ENCODE peak calls at places on chromosomes 3 and 15, in ten cellular contexts. R is Caco-2, S is ovary, W is right atrium auricular region, Q is fibroblast of lung, L is colonic mucosa, H is mammary epithelial cell, X is cardiac muscle cell, G is psoas muscle, C is NT2/D1. Y is an unnamed sample.

GRCh38 chr3:88231207-88231606 is 81.4 kb downstream of the C3orf38 start:
- DNase-seq in C (peak; percentile 23), L (no peak), H (peak; percentile 71), S (no peak), R (no peak), X (no peak), G (no peak), Q (no peak), W (no peak), Y (no peak)

GRCh38 chr3:161284989-161285388 is 63.9 kb downstream of the NMD3 start:
- DNase-seq in Q (peak; percentile 9), C (no peak), S (no peak), L (no peak), G (no peak), R (no peak), X (no peak), W (no peak), H (peak; percentile 94), Y (no peak)

GRCh38 chr3:170321326-170322034 is 36.0 kb upstream of the SKIL start:
- DNase-seq in L (no peak), X (no peak), Q (no peak), W (no peak), C (no peak), G (no peak), R (no peak), H (peak; percentile 18), S (no peak), Y (no peak)

GRCh38 chr3:13275376-13276005 is 144.6 kb downstream of the NUP210 start:
- DNase-seq in H (no peak), S (no peak), W (no peak), X (no peak), G (peak; percentile 28), C (no peak), Q (no peak), R (no peak), L (no peak), Y (no peak)

GRCh38 chr3:153038367-153038766 is 123.7 kb upstream of the RAP2B start:
- DNase-seq in R (no peak), W (no peak), C (no peak), X (no peak), H (no peak), S (no peak), L (no peak), G (no peak), Q (no peak), Y (no peak)

GRCh38 chr15:58063612-58064011 is 1.9 kb downstream of the ALDH1A2 start:
- DNase-seq in Q (no peak), G (no peak), C (no peak), S (no peak), H (no peak), W (no peak), L (no peak), X (no peak), R (no peak), Y (no peak)

GRCh38 chr3:161913786-161914389 is 417.3 kb downstream of the OTOL1 start:
- DNase-seq in L (no peak), H (peak; percentile 3), R (no peak), X (no peak), S (no peak), W (no peak), C (no peak), G (no peak), Q (peak; percentile 59), Y (no peak)

GRCh38 chr3:156323466-156323865 is 203.1 kb downstream of the KCNAB1 start:
- DNase-seq in G (no peak), W (no peak), R (no peak), H (peak; percentile 60), X (no peak), S (no peak), Q (no peak), C (no peak), L (no peak), Y (no peak)

GRCh38 chr3:142574665-142575064 is 3.9 kb downstream of the ATR start:
- DNase-seq in G (no peak), L (no peak), W (no peak), Q (no peak), C (no peak), S (no peak), X (no peak), R (no peak), H (no peak), Y (no peak)

GRCh38 chr3:192850501-192850981 is 67.1 kb downstream of the MB21D2 start:
- DNase-seq in R (peak; percentile 85), C (no peak), Q (no peak), H (peak; percentile 93), X (no peak), S (no peak), W (no peak), G (no peak), L (peak; percentile 76), Y (peak; percentile 20)

GRCh38 chr3:159788987-159789386 is 199.6 kb upstream of the IL12A start:
- DNase-seq in C (no peak), H (peak; percentile 79), R (peak; percentile 64), S (no peak), L (no peak), Q (no peak), G (no peak), W (no peak), X (no peak), Y (no peak)

GRCh38 chr3:159792070-159792469 is 196.6 kb upstream of the IL12A start:
- DNase-seq in Q (no peak), X (no peak), L (no peak), S (no peak), R (no peak), W (no peak), H (no peak), C (no peak), G (no peak), Y (no peak)

GRCh38 chr3:159788291-159788690 is 200.3 kb upstream of the IL12A start:
- DNase-seq in Q (no peak), G (no peak), L (no peak), H (no peak), X (no peak), R (no peak), C (no peak), W (no peak), S (no peak), Y (no peak)

GRCh38 chr3:159789742-159790635 is 198.6 kb upstream of the IL12A start:
- DNase-seq in W (no peak), G (no peak), R (no peak), H (no peak), C (no peak), Q (no peak), S (no peak), L (peak; percentile 52), X (no peak), Y (no peak)

DNA sequence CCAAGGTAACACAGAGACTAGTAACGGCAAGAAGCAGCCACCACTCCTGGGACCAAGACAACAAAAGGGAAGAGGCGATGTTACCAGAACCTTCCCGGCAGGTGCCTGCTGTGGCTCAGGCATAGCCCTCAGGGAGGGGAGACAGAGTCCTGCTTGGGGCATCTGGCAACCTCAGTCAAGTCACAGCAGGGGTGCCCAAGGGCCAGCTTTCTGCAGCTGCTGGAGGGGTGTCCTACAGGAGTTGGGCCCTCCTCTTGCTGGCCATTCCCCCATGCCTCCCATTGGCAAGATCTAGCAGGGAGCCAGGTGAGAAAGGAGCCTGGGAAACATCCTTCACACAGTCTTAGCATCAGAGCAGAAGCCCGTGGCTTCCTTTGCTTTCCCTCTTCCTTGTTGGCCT is 197.3 kb upstream of the IL12A start:
- DNase-seq in X (no peak), H (no peak), G (no peak), C (no peak), R (no peak), S (no peak), W (no peak), L (no peak), Q (no peak), Y (no peak)
- H3K4me1 ChIP-seq in X (peaks cover 8% of the 10 kb centered on the region), H (peaks cover 43% of the 10 kb centered on the region), G (no peaks in the 10 kb centered on the region), C (peaks cover 4% of the 10 kb centered on the region), R (peaks cover 70% of the 10 kb centered on the region), S (no peaks in the 10 kb centered on the region), W (no peaks in the 10 kb centered on the region), L (peaks cover 17% of the 10 kb centered on the region), Q (peaks cover 19% of the 10 kb centered on the region), Y (peaks cover 2% of the 10 kb centered on the region)

GRCh38 chr3:134368751-134369105 is 5.5 kb downstream of the AMOTL2 start:
- DNase-seq in G (peak; percentile 31), L (no peak), R (no peak), W (no peak), C (no peak), X (no peak), H (no peak), Q (no peak), S (no peak), Y (no peak)

GRCh38 chr3:134370611-134371451 is 3.4 kb downstream of the AMOTL2 start:
- DNase-seq in H (no peak), C (no peak), G (peak; percentile 63), X (no peak), W (no peak), Q (no peak), R (no peak), L (no peak), S (no peak), Y (no peak)

GRCh38 chr3:134369861-134370596 is 4.2 kb downstream of the AMOTL2 start:
- DNase-seq in H (no peak), X (no peak), S (no peak), C (no peak), Q (no peak), W (no peak), L (no peak), R (no peak), G (peak; percentile 34), Y (no peak)

GRCh38 chr3:134367869-134368750 is 6.1 kb downstream of the AMOTL2 start:
- DNase-seq in Q (no peak), G (peak; percentile 54), W (no peak), H (no peak), L (peak; percentile 14), S (no peak), R (no peak), X (no peak), C (no peak), Y (no peak)

GRCh38 chr3:134369231-134369741 is 5.0 kb downstream of the AMOTL2 start:
- DNase-seq in W (no peak), L (no peak), C (no peak), H (no peak), R (no peak), S (no peak), Q (peak; percentile 57), G (peak; percentile 36), X (no peak), Y (no peak)
- H3K4me1 ChIP-seq in W (no peaks in the 10 kb centered on the region), L (peaks cover 17% of the 10 kb centered on the region), C (peaks cover 62% of the 10 kb centered on the region), H (peaks cover 79% of the 10 kb centered on the region), R (peaks cover 81% of the 10 kb centered on the region), S (peaks cover 30% of the 10 kb centered on the region), Q (peaks cover 68% of the 10 kb centered on the region), G (peaks cover 80% of the 10 kb centered on the region), X (peaks cover 42% of the 10 kb centered on the region), Y (peaks cover 22% of the 10 kb centered on the region)

DNA sequence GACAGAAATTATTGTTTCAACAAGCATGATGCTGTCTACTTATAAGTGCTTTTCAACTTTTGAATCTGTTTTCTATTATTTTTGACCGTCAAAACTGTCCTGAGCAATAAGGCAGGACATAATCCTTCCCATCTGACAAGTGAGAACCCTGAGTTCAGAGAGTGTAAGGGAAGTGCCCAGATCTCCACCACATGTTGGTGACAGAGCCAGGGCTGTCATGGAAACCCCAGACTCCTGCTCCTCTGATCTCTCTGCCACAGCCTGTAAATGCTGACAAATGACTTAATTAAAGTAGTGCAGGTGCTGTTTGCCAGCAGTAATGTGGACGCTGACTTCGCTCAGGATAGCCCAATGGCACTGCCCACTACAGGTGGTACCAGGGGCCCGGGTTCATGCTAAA is 40.3 kb downstream of the SPSB4 start:
- DNase-seq in W (no peak), S (no peak), Q (no peak), X (no peak), H (no peak), R (no peak), C (no peak), L (no peak), G (no peak), Y (no peak)
- H3K4me1 ChIP-seq in W (no peaks in the 10 kb centered on the region), S (peaks cover 2% of the 10 kb centered on the region), Q (no peaks in the 10 kb centered on the region), X (peaks cover 44% of the 10 kb centered on the region), H (no peaks in the 10 kb centered on the region), R (peaks cover 12% of the 10 kb centered on the region), C (peaks cover 27% of the 10 kb centered on the region), L (no peaks in the 10 kb centered on the region), G (peaks cover 37% of the 10 kb centered on the region), Y (no peaks in the 10 kb centered on the region)

GRCh38 chr15:89118481-89118989 is 30.3 kb downstream of the ABHD2 start:
- DNase-seq in L (no peak), W (no peak), Q (no peak), R (no peak), C (no peak), X (no peak), G (no peak), S (no peak), H (no peak), Y (no peak)
- H3K4me1 ChIP-seq in L (peaks cover 21% of the 10 kb centered on the region), W (no peaks in the 10 kb centered on the region), Q (peaks cover 8% of the 10 kb centered on the region), R (peaks cover 85% of the 10 kb centered on the region), C (no peaks in the 10 kb centered on the region), X (peaks cover 65% of the 10 kb centered on the region), G (peaks cover 60% of the 10 kb centered on the region), S (peaks cover 4% of the 10 kb centered on the region), H (peaks cover 27% of the 10 kb centered on the region), Y (no peaks in the 10 kb centered on the region)

Y was measured in breast epithelium.